ENCODE peak calls at places on chromosome 5, in ten cellular contexts. One of them, this sample, is unnamed.

GRCh38 chr5:5497132-5497748 is 74.8 kb downstream of the ICE1 start:
- DNase-seq in fibroblast of lung: peak; percentile 48
- DNase-seq in PC-3: peak; percentile 72
- DNase-seq in dorsolateral prefrontal cortex: peak; percentile 63
- DNase-seq in AG10803: peak; percentile 64
- DNase-seq in heart left ventricle: peak; percentile 44
- DNase-seq in astrocyte: peak; percentile 24
- DNase-seq in retinal pigment epithelial cell: peak; percentile 13
- DNase-seq in fibroblast of mammary gland: peak; percentile 62
- DNase-seq in A549: peak; percentile 54
- DNase-seq in this sample: peak; percentile 60

GRCh38 chr5:72106922-72107873 is at the start of gene MAP1B:
- DNase-seq in A549: peak; percentile 67
- DNase-seq in heart left ventricle: peak; percentile 75
- DNase-seq in PC-3: peak; percentile 32
- DNase-seq in astrocyte: peak; percentile 68
- DNase-seq in fibroblast of lung: peak; percentile 82
- DNase-seq in dorsolateral prefrontal cortex: peak; percentile 55
- DNase-seq in fibroblast of mammary gland: peak; percentile 64
- DNase-seq in AG10803: peak; percentile 67
- DNase-seq in retinal pigment epithelial cell: no peak
- DNase-seq in this sample: peak; percentile 32

GRCh38 chr5:151665584-151665982 is 21.1 kb downstream of the SPARC start:
- DNase-seq in astrocyte: no peak
- DNase-seq in fibroblast of mammary gland: no peak
- DNase-seq in retinal pigment epithelial cell: no peak
- DNase-seq in AG10803: peak; percentile 43
- DNase-seq in fibroblast of lung: no peak
- DNase-seq in PC-3: no peak
- DNase-seq in heart left ventricle: no peak
- DNase-seq in dorsolateral prefrontal cortex: no peak
- DNase-seq in A549: no peak
- DNase-seq in this sample: no peak

GRCh38 chr5:167626341-167627118 is 664.9 kb upstream of the WWC1 start:
- DNase-seq in retinal pigment epithelial cell: no peak
- DNase-seq in AG10803: no peak
- DNase-seq in astrocyte: peak; percentile 53
- DNase-seq in heart left ventricle: no peak
- DNase-seq in A549: no peak
- DNase-seq in dorsolateral prefrontal cortex: no peak
- DNase-seq in fibroblast of lung: peak; percentile 62
- DNase-seq in fibroblast of mammary gland: peak; percentile 66
- DNase-seq in PC-3: peak; percentile 36
- DNase-seq in this sample: peak; percentile 55

GRCh38 chr5:56440871-56441740 is 208.0 kb upstream of the ANKRD55 start:
- DNase-seq in retinal pigment epithelial cell: peak; percentile 9
- DNase-seq in fibroblast of mammary gland: peak; percentile 62
- DNase-seq in dorsolateral prefrontal cortex: no peak
- DNase-seq in PC-3: peak; percentile 47
- DNase-seq in heart left ventricle: no peak
- DNase-seq in AG10803: peak; percentile 93
- DNase-seq in astrocyte: peak; percentile 44
- DNase-seq in fibroblast of lung: peak; percentile 48
- DNase-seq in A549: peak; percentile 22
- DNase-seq in this sample: peak; percentile 92

GRCh38 chr5:79936644-79937216 is 54.3 kb downstream of the MTX3 start:
- DNase-seq in A549: no peak
- DNase-seq in PC-3: peak; percentile 38
- DNase-seq in fibroblast of mammary gland: peak; percentile 40
- DNase-seq in AG10803: peak; percentile 25
- DNase-seq in dorsolateral prefrontal cortex: no peak
- DNase-seq in astrocyte: no peak
- DNase-seq in retinal pigment epithelial cell: no peak
- DNase-seq in heart left ventricle: no peak
- DNase-seq in fibroblast of lung: no peak
- DNase-seq in this sample: peak; percentile 79

GRCh38 chr5:134223406-134224251 is 2.2 kb downstream of the PPP2CA start:
- DNase-seq in PC-3: peak; percentile 7
- DNase-seq in astrocyte: no peak
- DNase-seq in fibroblast of mammary gland: peak; percentile 63
- DNase-seq in fibroblast of lung: peak; percentile 36
- DNase-seq in retinal pigment epithelial cell: no peak
- DNase-seq in AG10803: no peak
- DNase-seq in A549: no peak
- DNase-seq in heart left ventricle: no peak
- DNase-seq in dorsolateral prefrontal cortex: no peak
- DNase-seq in this sample: peak; percentile 33

GRCh38 chr5:20109326-20109725 is 121.3 kb upstream of the CDH18 start:
- DNase-seq in PC-3: peak; percentile 10
- DNase-seq in A549: no peak
- DNase-seq in fibroblast of mammary gland: no peak
- DNase-seq in AG10803: no peak
- DNase-seq in dorsolateral prefrontal cortex: no peak
- DNase-seq in astrocyte: no peak
- DNase-seq in fibroblast of lung: no peak
- DNase-seq in heart left ventricle: no peak
- DNase-seq in retinal pigment epithelial cell: no peak
- DNase-seq in this sample: peak; percentile 44

GRCh38 chr5:112379541-112380325 is 39.3 kb downstream of the EPB41L4A start:
- DNase-seq in A549: no peak
- DNase-seq in fibroblast of mammary gland: no peak
- DNase-seq in retinal pigment epithelial cell: peak; percentile 48
- DNase-seq in PC-3: no peak
- DNase-seq in dorsolateral prefrontal cortex: no peak
- DNase-seq in AG10803: no peak
- DNase-seq in heart left ventricle: no peak
- DNase-seq in fibroblast of lung: no peak
- DNase-seq in astrocyte: no peak
- DNase-seq in this sample: no peak

GRCh38 chr5:167713186-167713585 is 578.3 kb upstream of the WWC1 start:
- DNase-seq in fibroblast of mammary gland: no peak
- DNase-seq in astrocyte: no peak
- DNase-seq in dorsolateral prefrontal cortex: no peak
- DNase-seq in AG10803: no peak
- DNase-seq in A549: no peak
- DNase-seq in fibroblast of lung: no peak
- DNase-seq in heart left ventricle: no peak
- DNase-seq in PC-3: peak; percentile 25
- DNase-seq in retinal pigment epithelial cell: no peak
- DNase-seq in this sample: no peak

GRCh38 chr5:37086466-37087178 is 162.6 kb downstream of the CPLANE1 start:
- DNase-seq in astrocyte: peak; percentile 39
- DNase-seq in AG10803: peak; percentile 34
- DNase-seq in retinal pigment epithelial cell: no peak
- DNase-seq in A549: no peak
- DNase-seq in heart left ventricle: no peak
- DNase-seq in fibroblast of lung: peak; percentile 51
- DNase-seq in fibroblast of mammary gland: peak; percentile 65
- DNase-seq in PC-3: peak; percentile 37
- DNase-seq in dorsolateral prefrontal cortex: no peak
- DNase-seq in this sample: no peak

GRCh38 chr5:143576721-143577484 is 173.4 kb upstream of the NR3C1 start:
- DNase-seq in fibroblast of mammary gland: peak; percentile 63
- DNase-seq in A549: no peak
- DNase-seq in astrocyte: peak; percentile 75
- DNase-seq in fibroblast of lung: peak; percentile 80
- DNase-seq in dorsolateral prefrontal cortex: no peak
- DNase-seq in PC-3: peak; percentile 32
- DNase-seq in heart left ventricle: no peak
- DNase-seq in AG10803: peak; percentile 86
- DNase-seq in retinal pigment epithelial cell: peak; percentile 89
- DNase-seq in this sample: peak; percentile 69

GRCh38 chr5:129830288-129830687 is 74.0 kb upstream of the CHSY3 start:
- DNase-seq in heart left ventricle: no peak
- DNase-seq in retinal pigment epithelial cell: no peak
- DNase-seq in fibroblast of lung: no peak
- DNase-seq in A549: no peak
- DNase-seq in PC-3: no peak
- DNase-seq in dorsolateral prefrontal cortex: no peak
- DNase-seq in AG10803: no peak
- DNase-seq in fibroblast of mammary gland: no peak
- DNase-seq in astrocyte: no peak
- DNase-seq in this sample: peak; percentile 40

GRCh38 chr5:92927291-92927778 is 653.7 kb downstream of the NR2F1-AS1 start:
- DNase-seq in fibroblast of lung: peak; percentile 55
- DNase-seq in retinal pigment epithelial cell: no peak
- DNase-seq in AG10803: no peak
- DNase-seq in A549: no peak
- DNase-seq in fibroblast of mammary gland: no peak
- DNase-seq in PC-3: peak; percentile 53
- DNase-seq in heart left ventricle: no peak
- DNase-seq in dorsolateral prefrontal cortex: peak; percentile 34
- DNase-seq in astrocyte: peak; percentile 37
- DNase-seq in this sample: peak; percentile 45

GRCh38 chr5:6448141-6448491 is 543 bp upstream of the UBE2QL1 start:
- DNase-seq in fibroblast of mammary gland: no peak
- DNase-seq in dorsolateral prefrontal cortex: no peak
- DNase-seq in fibroblast of lung: no peak
- DNase-seq in PC-3: no peak
- DNase-seq in heart left ventricle: no peak
- DNase-seq in retinal pigment epithelial cell: no peak
- DNase-seq in A549: no peak
- DNase-seq in astrocyte: no peak
- DNase-seq in AG10803: no peak
- DNase-seq in this sample: no peak

GRCh38 chr5:14252793-14253192 is 109.7 kb downstream of the TRIO start:
- DNase-seq in dorsolateral prefrontal cortex: no peak
- DNase-seq in A549: no peak
- DNase-seq in fibroblast of mammary gland: no peak
- DNase-seq in fibroblast of lung: no peak
- DNase-seq in AG10803: no peak
- DNase-seq in astrocyte: no peak
- DNase-seq in PC-3: no peak
- DNase-seq in heart left ventricle: no peak
- DNase-seq in retinal pigment epithelial cell: no peak
- DNase-seq in this sample: no peak

GRCh38 chr5:32928761-32929160 is 217.6 kb downstream of the NPR3 start:
- DNase-seq in astrocyte: peak; percentile 24
- DNase-seq in dorsolateral prefrontal cortex: no peak
- DNase-seq in retinal pigment epithelial cell: no peak
- DNase-seq in fibroblast of lung: peak; percentile 40
- DNase-seq in fibroblast of mammary gland: peak; percentile 43
- DNase-seq in AG10803: peak; percentile 26
- DNase-seq in PC-3: no peak
- DNase-seq in heart left ventricle: no peak
- DNase-seq in A549: no peak
- DNase-seq in this sample: peak; percentile 28

GRCh38 chr5:164422400-164422799 is 917.0 kb downstream of the MAT2B start:
- DNase-seq in PC-3: no peak
- DNase-seq in fibroblast of lung: no peak
- DNase-seq in A549: no peak
- DNase-seq in fibroblast of mammary gland: peak; percentile 43
- DNase-seq in dorsolateral prefrontal cortex: no peak
- DNase-seq in AG10803: peak; percentile 17
- DNase-seq in heart left ventricle: no peak
- DNase-seq in retinal pigment epithelial cell: no peak
- DNase-seq in astrocyte: peak; percentile 8
- DNase-seq in this sample: peak; percentile 36

GRCh38 chr5:173323121-173323798 is 5.0 kb downstream of the STC2 start:
- DNase-seq in astrocyte: no peak
- DNase-seq in heart left ventricle: no peak
- DNase-seq in A549: no peak
- DNase-seq in dorsolateral prefrontal cortex: no peak
- DNase-seq in AG10803: no peak
- DNase-seq in fibroblast of lung: no peak
- DNase-seq in fibroblast of mammary gland: no peak
- DNase-seq in PC-3: no peak
- DNase-seq in retinal pigment epithelial cell: no peak
- DNase-seq in this sample: no peak

GRCh38 chr5:129996896-129997295 is 92.6 kb downstream of the CHSY3 start:
- DNase-seq in AG10803: peak; percentile 75
- DNase-seq in fibroblast of lung: peak; percentile 68
- DNase-seq in fibroblast of mammary gland: peak; percentile 68
- DNase-seq in A549: no peak
- DNase-seq in PC-3: no peak
- DNase-seq in dorsolateral prefrontal cortex: no peak
- DNase-seq in astrocyte: peak; percentile 62
- DNase-seq in retinal pigment epithelial cell: no peak
- DNase-seq in heart left ventricle: no peak
- DNase-seq in this sample: peak; percentile 7

GRCh38 chr5:65338606-65339151 is 143.0 kb downstream of the ADAMTS6 start:
- DNase-seq in PC-3: no peak
- DNase-seq in AG10803: no peak
- DNase-seq in fibroblast of lung: peak; percentile 60
- DNase-seq in A549: no peak
- DNase-seq in retinal pigment epithelial cell: no peak
- DNase-seq in astrocyte: peak; percentile 46
- DNase-seq in heart left ventricle: no peak
- DNase-seq in fibroblast of mammary gland: peak; percentile 44
- DNase-seq in dorsolateral prefrontal cortex: no peak
- DNase-seq in this sample: no peak

GRCh38 chr5:126777257-126777973 is 479 bp downstream of the LMNB1 start:
- DNase-seq in retinal pigment epithelial cell: peak; percentile 43
- DNase-seq in PC-3: peak; percentile 52
- DNase-seq in AG10803: peak; percentile 52
- DNase-seq in heart left ventricle: peak; percentile 35
- DNase-seq in astrocyte: peak; percentile 55
- DNase-seq in A549: no peak
- DNase-seq in fibroblast of lung: peak; percentile 70
- DNase-seq in dorsolateral prefrontal cortex: peak; percentile 36
- DNase-seq in fibroblast of mammary gland: peak; percentile 53
- DNase-seq in this sample: peak; percentile 89
- TF ChIP-seq CTCF in retinal pigment epithelial cell: peak; percentile 19
- TF ChIP-seq CTCF in PC-3: peak; percentile 15
- TF ChIP-seq CTCF in AG10803: peak; percentile 13
- TF ChIP-seq CTCF in heart left ventricle: no peak
- TF ChIP-seq CTCF in astrocyte: no peak
- TF ChIP-seq CTCF in A549: peak; percentile 5
- TF ChIP-seq CTCF in fibroblast of lung: no peak
- TF ChIP-seq CTCF in dorsolateral prefrontal cortex: no peak
- TF ChIP-seq CTCF in fibroblast of mammary gland: no peak
- TF ChIP-seq CTCF in this sample: no peak

GRCh38 chr5:81232449-81233079 is 558 bp upstream of the CKMT2 start:
- DNase-seq in dorsolateral prefrontal cortex: no peak
- DNase-seq in AG10803: peak; percentile 59
- DNase-seq in astrocyte: no peak
- DNase-seq in PC-3: no peak
- DNase-seq in A549: no peak
- DNase-seq in fibroblast of mammary gland: peak; percentile 69
- DNase-seq in heart left ventricle: peak; percentile 88
- DNase-seq in retinal pigment epithelial cell: no peak
- DNase-seq in fibroblast of lung: no peak
- DNase-seq in this sample: no peak
- H3K4me3 ChIP-seq in dorsolateral prefrontal cortex: peak overlapping the region; percentile 61
- H3K4me3 ChIP-seq in AG10803: no peak overlapping the region
- H3K4me3 ChIP-seq in astrocyte: peak overlapping the region; percentile 30
- H3K4me3 ChIP-seq in PC-3: no peak overlapping the region
- H3K4me3 ChIP-seq in A549: no peak overlapping the region
- H3K4me3 ChIP-seq in fibroblast of mammary gland: peak overlapping the region; percentile 35
- H3K4me3 ChIP-seq in heart left ventricle: peak overlapping the region; percentile 54
- H3K4me3 ChIP-seq in retinal pigment epithelial cell: peak overlapping the region; percentile 57
- H3K4me3 ChIP-seq in fibroblast of lung: no peak overlapping the region
- H3K4me3 ChIP-seq in this sample: no peak overlapping the region

GRCh38 chr5:25544652-25545249 is 900.0 kb upstream of the CDH10 start:
- DNase-seq in astrocyte: no peak
- DNase-seq in fibroblast of lung: peak; percentile 7
- DNase-seq in AG10803: no peak
- DNase-seq in A549: peak; percentile 4
- DNase-seq in heart left ventricle: no peak
- DNase-seq in fibroblast of mammary gland: peak; percentile 1
- DNase-seq in retinal pigment epithelial cell: peak; percentile 10
- DNase-seq in dorsolateral prefrontal cortex: no peak
- DNase-seq in PC-3: peak; percentile 80
- DNase-seq in this sample: peak; percentile 55
- TF ChIP-seq CTCF in astrocyte: peak; percentile 55
- TF ChIP-seq CTCF in fibroblast of lung: no peak
- TF ChIP-seq CTCF in AG10803: peak; percentile 14
- TF ChIP-seq CTCF in A549: peak; percentile 61
- TF ChIP-seq CTCF in heart left ventricle: peak; percentile 14
- TF ChIP-seq CTCF in fibroblast of mammary gland: peak; percentile 26
- TF ChIP-seq CTCF in retinal pigment epithelial cell: peak; percentile 83
- TF ChIP-seq CTCF in dorsolateral prefrontal cortex: peak; percentile 46
- TF ChIP-seq CTCF in PC-3: peak; percentile 90
- TF ChIP-seq CTCF in this sample: peak; percentile 53

GRCh38 chr5:149641000-149641576 is 59.8 kb downstream of the ARHGEF37 start:
- DNase-seq in PC-3: no peak
- DNase-seq in fibroblast of mammary gland: peak; percentile 93
- DNase-seq in fibroblast of lung: no peak
- DNase-seq in dorsolateral prefrontal cortex: no peak
- DNase-seq in retinal pigment epithelial cell: no peak
- DNase-seq in AG10803: peak; percentile 29
- DNase-seq in astrocyte: no peak
- DNase-seq in heart left ventricle: peak; percentile 49
- DNase-seq in A549: no peak
- DNase-seq in this sample: no peak
- H3K4me3 ChIP-seq in PC-3: no peak overlapping the region
- H3K4me3 ChIP-seq in fibroblast of mammary gland: peak overlapping the region; percentile 12
- H3K4me3 ChIP-seq in fibroblast of lung: no peak overlapping the region
- H3K4me3 ChIP-seq in dorsolateral prefrontal cortex: no peak overlapping the region
- H3K4me3 ChIP-seq in retinal pigment epithelial cell: no peak overlapping the region
- H3K4me3 ChIP-seq in AG10803: no peak overlapping the region
- H3K4me3 ChIP-seq in astrocyte: no peak overlapping the region
- H3K4me3 ChIP-seq in heart left ventricle: no peak overlapping the region
- H3K4me3 ChIP-seq in A549: no peak overlapping the region
- H3K4me3 ChIP-seq in this sample: no peak overlapping the region

This sample was measured in epithelial cell of esophagus.